ENCODE peak calls at places on chromosomes 12 and 14, in ten cellular contexts. W, L, S, Q, D, K, G, X, T and C are unnamed samples.

GRCh38 chr12:53102883-53103807 is at the start of gene SOAT2:
- DNase-seq in D (no peak), S (no peak), G (no peak), W (no peak), L (no peak), Q (no peak), T (no peak), K (peak; percentile 61), X (peak; percentile 56), C (no peak)

GRCh38 chr14:81536125-81536771 is 2.6 kb upstream of the SEL1L start:
- DNase-seq in S (no peak), Q (no peak), K (no peak), T (no peak), L (no peak), D (no peak), W (no peak), X (no peak), G (no peak), C (no peak)

GRCh38 chr14:93056840-93057585 is 58.7 kb downstream of the ITPK1 start:
- DNase-seq in K (no peak), D (no peak), T (peak; percentile 46), G (no peak), X (no peak), Q (no peak), L (no peak), W (no peak), S (no peak), C (no peak)

GRCh38 chr14:68593806-68594536 is 198.9 kb downstream of the ZFP36L1 start:
- DNase-seq in Q (peak; percentile 52), T (peak; percentile 34), K (peak; percentile 20), W (no peak), X (no peak), G (no peak), S (peak; percentile 27), D (peak; percentile 64), L (no peak), C (no peak)

GRCh38 chr14:68250950-68251765 is 431.6 kb downstream of the RAD51B start:
- DNase-seq in G (no peak), D (no peak), S (no peak), W (peak; percentile 4), L (no peak), X (no peak), Q (no peak), K (no peak), T (no peak), C (no peak)

GRCh38 chr12:130709151-130710000 is 6.7 kb downstream of the RIMBP2 start:
- DNase-seq in L (no peak), W (no peak), Q (no peak), S (no peak), G (no peak), X (no peak), T (no peak), K (no peak), D (no peak), C (no peak)

GRCh38 chr12:9632766-9633165 is 25.1 kb upstream of the KLRB1 start:
- DNase-seq in X (no peak), Q (no peak), W (no peak), K (no peak), G (no peak), D (no peak), L (no peak), S (no peak), T (no peak), C (no peak)

GRCh38 chr12:122965356-122965755 is 907 bp downstream of the ABCB9 start:
- DNase-seq in S (no peak), X (no peak), D (no peak), Q (no peak), G (no peak), W (no peak), L (no peak), T (no peak), K (peak; percentile 32), C (no peak)

GRCh38 chr14:91749857-91750256 is 18.0 kb upstream of the CATSPERB start:
- DNase-seq in W (no peak), K (no peak), Q (no peak), G (no peak), L (no peak), T (no peak), X (no peak), D (no peak), S (no peak), C (no peak)

GRCh38 chr14:61033024-61033423 is 52.0 kb downstream of the SLC38A6 start:
- DNase-seq in S (no peak), Q (no peak), G (no peak), D (no peak), K (no peak), T (peak; percentile 66), L (no peak), X (no peak), W (no peak), C (no peak)

GRCh38 chr14:101191086-101191881 is 287.8 kb upstream of the RTL1 start:
- DNase-seq in S (no peak), G (no peak), K (no peak), L (no peak), X (no peak), W (no peak), T (no peak), D (no peak), Q (no peak), C (no peak)

GRCh38 chr12:82440885-82441284 is 82.6 kb downstream of the METTL25 start:
- DNase-seq in G (no peak), T (no peak), S (no peak), D (no peak), X (no peak), L (no peak), Q (no peak), W (no peak), K (no peak), C (no peak)

GRCh38 chr12:132379996-132380395 is 50.6 kb upstream of the GALNT9 start:
- DNase-seq in K (no peak), X (no peak), L (no peak), G (no peak), S (no peak), T (no peak), Q (no peak), W (no peak), D (no peak), C (no peak)